ENCODE peak calls at places on chromosomes 16 and 17, in five cellular contexts. U is vagina, C is mucosa of gallbladder, D is hepatic stellate cell, M is HuH-7. J is an unnamed sample.

GRCh38 chr17:29930399-29931010 is 477 bp upstream of the SSH2 start:
- DNase-seq in U (no peak), C (no peak), D (no peak), M (no peak), J (no peak)

GRCh38 chr16:21645261-21645721 is 7.1 kb downstream of the IGSF6 start:
- DNase-seq in U (no peak), C (no peak), D (peak; percentile 55), M (no peak), J (peak; percentile 73)

GRCh38 chr16:8620535-8620934 is 963 bp upstream of the METTL22 start:
- DNase-seq in U (no peak), C (no peak), D (no peak), M (no peak), J (no peak)

GRCh38 chr17:8829036-8829941 is 30.1 kb upstream of the MFSD6L start:
- DNase-seq in U (no peak), C (no peak), D (no peak), M (no peak), J (no peak)

GRCh38 chr17:20224379-20224778 is 215.2 kb downstream of the SPECC1 start:
- DNase-seq in U (no peak), C (no peak), D (no peak), M (no peak), J (no peak)

GRCh38 chr16:69049146-69049545 is 56.3 kb upstream of the HAS3 start:
- DNase-seq in U (no peak), C (no peak), D (peak; percentile 74), M (no peak), J (no peak)

GRCh38 chr16:56353054-56353921 is 72.1 kb downstream of the AMFR start:
- DNase-seq in U (no peak), C (no peak), D (no peak), M (no peak), J (no peak)

GRCh38 chr17:34733351-34733750 is 154.0 kb downstream of the TMEM132E start:
- DNase-seq in U (no peak), C (no peak), D (no peak), M (no peak), J (no peak)

GRCh38 chr17:82126479-82127314 is 28.7 kb upstream of the FASN start:
- DNase-seq in U (no peak), C (no peak), D (no peak), M (no peak), J (peak; percentile 90)

GRCh38 chr16:26645629-26646028 is 421.1 kb upstream of the C16orf82 start:
- DNase-seq in U (no peak), C (no peak), D (no peak), M (peak; percentile 30), J (peak; percentile 19)

GRCh38 chr16:50247123-50247905 is 19.0 kb upstream of the ADCY7 start:
- DNase-seq in U (no peak), C (no peak), D (no peak), M (no peak), J (no peak)

GRCh38 chr16:1791256-1791942 is 2.1 kb downstream of the IGFALS start:
- DNase-seq in U (no peak), C (no peak), D (no peak), M (no peak), J (no peak)

GRCh38 chr17:74424658-74425057 is 7.2 kb upstream of the GPRC5C start:
- DNase-seq in U (no peak), C (no peak), D (no peak), M (no peak), J (no peak)

GRCh38 chr17:58741121-58741625 is 14.5 kb upstream of the PPM1E start:
- DNase-seq in U (no peak), C (no peak), D (no peak), M (no peak), J (no peak)

GRCh38 chr16:57606847-57607501 is 21.5 kb upstream of the ADGRG1 start:
- DNase-seq in U (peak; percentile 67), C (peak; percentile 78), D (no peak), M (peak; percentile 52), J (no peak)

J was measured in DND-41.